ENCODE peak calls at places on chromosomes 5 and 9, in seven cellular contexts. T is GM23338, O is PC-3, J is neural progenitor cell, R is hepatocyte, V is MM.1S, H is HCT116. X is an unnamed sample.
A peak's percentile ranks its signal among the peaks of the same experiment; 100 is the strongest.

GRCh38 chr9:846852-847251 is 5.4 kb downstream of the DMRT1 start:
- DNase-seq in T (peak; percentile 45), O (peak; percentile 57), J (peak; percentile 41), R (no peak), V (no peak), H (peak; percentile 18), X (no peak)

GRCh38 chr9:126690431-126691051 is 76.8 kb downstream of the LMX1B start:
- DNase-seq in T (peak; percentile 84), O (peak; percentile 67), J (peak; percentile 78), R (peak; percentile 70), V (peak; percentile 39), H (peak; percentile 24), X (peak; percentile 37)

GRCh38 chr5:126988021-126988569 is 42.3 kb downstream of the MARCHF3 start:
- DNase-seq in T (no peak), O (no peak), J (no peak), R (no peak), V (peak; percentile 76), H (no peak), X (no peak)

GRCh38 chr9:99000480-99001395 is 57.0 kb downstream of the COL15A1 start:
- DNase-seq in T (peak; percentile 65), O (peak; percentile 68), J (peak; percentile 63), R (peak; percentile 77), V (peak; percentile 55), H (peak; percentile 34), X (peak; percentile 82)

GRCh38 chr5:32831630-32832029 is 120.5 kb downstream of the NPR3 start:
- DNase-seq in T (no peak), O (no peak), J (no peak), R (no peak), V (no peak), H (no peak), X (no peak)

GRCh38 chr9:136771907-136772306 is 7.6 kb upstream of the LCN15 start:
- DNase-seq in T (no peak), O (no peak), J (no peak), R (no peak), V (no peak), H (no peak), X (no peak)

GRCh38 chr5:75412111-75412990 is 75.3 kb downstream of the HMGCR start:
- DNase-seq in T (peak; percentile 38), O (no peak), J (no peak), R (peak; percentile 17), V (no peak), H (no peak), X (peak; percentile 16)

GRCh38 chr9:137866226-137867141 is 11.1 kb upstream of the CACNA1B start:
- DNase-seq in T (no peak), O (no peak), J (no peak), R (no peak), V (no peak), H (no peak), X (no peak)

GRCh38 chr5:9265391-9266287 is 280.2 kb downstream of the SEMA5A start:
- DNase-seq in T (peak; percentile 76), O (peak; percentile 84), J (peak; percentile 11), R (peak; percentile 53), V (no peak), H (no peak), X (peak; percentile 92)

GRCh38 chr5:51027276-51027675 is 356.0 kb upstream of the ISL1 start:
- DNase-seq in T (no peak), O (no peak), J (no peak), R (no peak), V (no peak), H (no peak), X (no peak)

GRCh38 chr5:5467737-5468136 is 45.3 kb downstream of the ICE1 start:
- DNase-seq in T (no peak), O (no peak), J (no peak), R (no peak), V (no peak), H (no peak), X (no peak)

GRCh38 chr9:87973791-87974292 is 491 bp downstream of the CDK20 start:
- DNase-seq in T (peak; percentile 28), O (no peak), J (peak; percentile 54), R (peak; percentile 22), V (no peak), H (no peak), X (no peak)

GRCh38 chr9:77021289-77021927 is 2.0 kb downstream of the FOXB2 start:
- DNase-seq in T (no peak), O (no peak), J (peak; percentile 62), R (no peak), V (no peak), H (no peak), X (no peak)
- TF ChIP-seq EZH2 in T (peak; percentile 88), O (no peak), J (no peak), R (no peak), V (no peak), H (no peak), X (no peak)

DNA sequence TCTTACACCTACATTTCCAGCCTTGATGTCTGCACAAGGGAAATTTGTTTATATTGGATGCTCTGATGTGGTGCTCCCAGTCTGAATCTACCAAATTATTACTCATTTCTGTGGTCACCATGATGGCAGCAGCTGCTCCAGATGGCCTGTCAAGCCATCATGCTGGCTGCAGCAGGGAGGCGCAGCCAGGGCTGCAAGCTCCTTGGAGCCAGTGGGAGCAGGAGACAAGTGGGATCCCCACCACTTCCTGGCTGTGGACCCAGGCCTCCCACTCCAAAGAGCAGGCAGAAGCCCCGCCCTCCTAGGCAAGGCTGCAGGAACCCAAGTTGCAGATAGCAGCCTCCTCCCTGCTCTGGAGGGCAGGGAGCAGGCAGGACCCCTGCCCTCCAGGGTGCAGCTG is 241.1 kb upstream of the ATP10B start:
- DNase-seq in T (no peak), O (no peak), J (peak; percentile 6), R (no peak), V (no peak), H (no peak), X (peak; percentile 57)
- TF ChIP-seq EZH2phosphoT487 in T (no peak), O (no peak), J (no peak), R (no peak), V (no peak), H (no peak), X (no peak)

GRCh38 chr5:135027699-135028615 is 6.1 kb downstream of the PITX1 start:
- DNase-seq in T (peak; percentile 52), O (no peak), J (peak; percentile 63), R (no peak), V (no peak), H (no peak), X (no peak)
- TF ChIP-seq EZH2 in T (peak; percentile 92), O (no peak), J (peak; percentile 99), R (peak; percentile 71), V (no peak), H (no peak), X (peak; percentile 17)

GRCh38 chr5:98930972-98931762 is 2.4 kb upstream of the CHD1 start:
- DNase-seq in T (no peak), O (no peak), J (no peak), R (no peak), V (no peak), H (no peak), X (no peak)

GRCh38 chr5:98936948-98937715 is 8.3 kb upstream of the CHD1 start:
- DNase-seq in T (no peak), O (no peak), J (no peak), R (no peak), V (no peak), H (no peak), X (peak; percentile 28)

GRCh38 chr5:98935206-98935605 is 6.4 kb upstream of the CHD1 start:
- DNase-seq in T (no peak), O (no peak), J (no peak), R (no peak), V (no peak), H (no peak), X (no peak)

GRCh38 chr5:98934581-98934980 is 5.8 kb upstream of the CHD1 start:
- DNase-seq in T (no peak), O (peak; percentile 26), J (no peak), R (no peak), V (no peak), H (no peak), X (peak; percentile 79)

GRCh38 chr5:98933446-98934072 is 4.8 kb upstream of the CHD1 start:
- DNase-seq in T (no peak), O (no peak), J (no peak), R (no peak), V (no peak), H (no peak), X (no peak)
- TF ChIP-seq EZH2phosphoT487 in T (no peak), O (no peak), J (no peak), R (no peak), V (no peak), H (no peak), X (no peak)

X was measured in GM23248.